ENCODE peak calls at places on chromosomes 6 and 20, in five cellular contexts. One of them, this sample, is unnamed.

GRCh38 chr6:20025681-20026080 is 186.6 kb downstream of the MBOAT1 start:
- DNase-seq in GM23338: no peak
- DNase-seq in skeletal muscle cell: no peak
- DNase-seq in LoVo: no peak
- DNase-seq in GM12864: no peak
- DNase-seq in this sample: no peak

GRCh38 chr20:7232796-7233195 is 465.3 kb downstream of the BMP2 start:
- DNase-seq in GM23338: no peak
- DNase-seq in skeletal muscle cell: no peak
- DNase-seq in LoVo: no peak
- DNase-seq in GM12864: no peak
- DNase-seq in this sample: no peak

GRCh38 chr6:138289739-138290138 is 71.4 kb upstream of the PBOV1 start:
- DNase-seq in GM23338: peak
- DNase-seq in skeletal muscle cell: no peak
- DNase-seq in LoVo: no peak
- DNase-seq in GM12864: no peak
- DNase-seq in this sample: no peak

GRCh38 chr20:48126227-48126740 is 341.0 kb upstream of the SULF2 start:
- DNase-seq in GM23338: no peak
- DNase-seq in skeletal muscle cell: no peak
- DNase-seq in LoVo: peak
- DNase-seq in GM12864: no peak
- DNase-seq in this sample: no peak

GRCh38 chr6:163263196-163263595 is 151.3 kb upstream of the QKI start:
- DNase-seq in GM23338: no peak
- DNase-seq in skeletal muscle cell: peak
- DNase-seq in LoVo: no peak
- DNase-seq in GM12864: no peak
- DNase-seq in this sample: no peak

GRCh38 chr20:46089076-46089337 is 755 bp downstream of the NCOA5 start:
- DNase-seq in GM23338: peak
- DNase-seq in skeletal muscle cell: no peak
- DNase-seq in LoVo: no peak
- DNase-seq in GM12864: no peak
- DNase-seq in this sample: peak

GRCh38 chr6:113466526-113466925 is 390.6 kb upstream of the MARCKS start:
- DNase-seq in GM23338: no peak
- DNase-seq in skeletal muscle cell: no peak
- DNase-seq in LoVo: no peak
- DNase-seq in GM12864: no peak
- DNase-seq in this sample: no peak

GRCh38 chr6:10695086-10695657 is 400 bp downstream of the PAK1IP1 start:
- DNase-seq in GM23338: no peak
- DNase-seq in skeletal muscle cell: no peak
- DNase-seq in LoVo: peak
- DNase-seq in GM12864: no peak
- DNase-seq in this sample: no peak

GRCh38 chr6:119322715-119323350 is 26.7 kb downstream of the MAN1A1 start:
- DNase-seq in GM23338: no peak
- DNase-seq in skeletal muscle cell: no peak
- DNase-seq in LoVo: no peak
- DNase-seq in GM12864: no peak
- DNase-seq in this sample: no peak

GRCh38 chr20:38671186-38671585 is 53.1 kb upstream of the SLC32A1 start:
- DNase-seq in GM23338: peak
- DNase-seq in skeletal muscle cell: no peak
- DNase-seq in LoVo: no peak
- DNase-seq in GM12864: no peak
- DNase-seq in this sample: peak

GRCh38 chr20:43456809-43457639 is 672 bp upstream of the SRSF6 start:
- DNase-seq in GM23338: peak
- DNase-seq in skeletal muscle cell: peak
- DNase-seq in LoVo: peak
- DNase-seq in GM12864: peak
- DNase-seq in this sample: peak

GRCh38 chr20:44728835-44729342 is 13.7 kb downstream of the CCN5 start:
- DNase-seq in GM23338: peak
- DNase-seq in skeletal muscle cell: peak
- DNase-seq in LoVo: peak
- DNase-seq in GM12864: no peak
- DNase-seq in this sample: peak

GRCh38 chr6:127554435-127555006 is 22.5 kb upstream of the C6orf58 start:
- DNase-seq in GM23338: peak
- DNase-seq in skeletal muscle cell: no peak
- DNase-seq in LoVo: peak
- DNase-seq in GM12864: no peak
- DNase-seq in this sample: no peak

This sample was measured in RWPE2.